ENCODE peak calls at places on chromosome X, in six cellular contexts. K is heart right ventricle; C is CD8-positive, alpha-beta memory T cell; X is adipocyte; P is K562; G is heart left ventricle. H is an unnamed sample.

GRCh38 chrX:120269379-120270035 is 18.9 kb downstream of the ZBTB33 start:
- DNase-seq in C (no peak), X (peak; percentile 63), G (no peak), K (no peak), P (no peak), H (peak; percentile 18)

GRCh38 chrX:49878834-49879655 is at the start of gene USP27X:
- DNase-seq in P (peak; percentile 86), G (peak; percentile 74), K (peak; percentile 78), C (peak; percentile 78), X (peak; percentile 82), H (peak; percentile 72)

GRCh38 chrX:44872319-44872816 is 620 bp upstream of the KDM6A start:
- DNase-seq in P (peak; percentile 49), G (no peak), C (no peak), X (peak; percentile 70), K (no peak), H (no peak)

GRCh38 chrX:53244610-53245009 is 19.6 kb upstream of the KDM5C start:
- DNase-seq in C (no peak), G (no peak), P (no peak), X (peak; percentile 34), K (no peak), H (no peak)

GRCh38 chrX:135389243-135389642 is 32.5 kb upstream of the SMIM10L2A start:
- DNase-seq in C (no peak), K (no peak), X (no peak), P (no peak), G (no peak), H (no peak)

GRCh38 chrX:11386001-11386523 is 92.8 kb downstream of the AMELX start:
- DNase-seq in C (no peak), G (no peak), P (peak; percentile 60), K (no peak), X (peak; percentile 82), H (peak; percentile 49)

GRCh38 chrX:129798888-129799287 is 19.1 kb downstream of the SASH3 start:
- DNase-seq in K (no peak), P (no peak), G (no peak), X (no peak), C (no peak), H (no peak)

GRCh38 chrX:153744210-153745066 is 19.6 kb upstream of the PLXNB3 start:
- DNase-seq in G (no peak), C (no peak), X (no peak), P (peak; percentile 28), K (no peak), H (no peak)

GRCh38 chrX:51891821-51892551 is 1.4 kb upstream of the MAGED1 start:
- DNase-seq in G (peak; percentile 28), X (peak; percentile 90), C (no peak), P (no peak), K (no peak), H (peak; percentile 64)

GRCh38 chrX:121146059-121146628 is 98.7 kb downstream of the GLUD2 start:
- DNase-seq in X (peak; percentile 31), C (no peak), G (no peak), P (no peak), K (no peak), H (no peak)

GRCh38 chrX:121479406-121479805 is 432.0 kb downstream of the GLUD2 start:
- DNase-seq in C (no peak), P (peak; percentile 13), X (no peak), K (no peak), G (no peak), H (no peak)

GRCh38 chrX:107715331-107716044 is 60.1 kb downstream of the TSC22D3 start:
- DNase-seq in C (no peak), G (no peak), K (no peak), X (peak; percentile 31), P (no peak), H (no peak)

GRCh38 chrX:69361286-69361926 is 142.7 kb upstream of the NALF2 start:
- DNase-seq in X (peak; percentile 50), G (no peak), P (no peak), C (no peak), K (peak; percentile 16), H (peak; percentile 82)

GRCh38 chrX:65910899-65911298 is 129.0 kb downstream of the VSIG4 start:
- DNase-seq in X (no peak), C (no peak), G (no peak), K (no peak), P (no peak), H (no peak)

GRCh38 chrX:25427873-25428555 is 412.2 kb upstream of the ARX start:
- DNase-seq in G (no peak), K (no peak), P (peak; percentile 0), C (no peak), X (no peak), H (no peak)

GRCh38 chrX:25432396-25432795 is 416.6 kb upstream of the ARX start:
- DNase-seq in K (no peak), X (no peak), C (no peak), G (no peak), P (no peak), H (no peak)

GRCh38 chrX:25433307-25433706 is 417.5 kb upstream of the ARX start:
- DNase-seq in K (no peak), P (no peak), G (no peak), X (no peak), C (no peak), H (no peak)
- H3K27me3 ChIP-seq in K (no peaks in the 10 kb centered on the region), P (no peaks in the 10 kb centered on the region), G (no peaks in the 10 kb centered on the region), X (peaks cover 4% of the 10 kb centered on the region), C (no peaks in the 10 kb centered on the region), H (no peaks in the 10 kb centered on the region)

DNA sequence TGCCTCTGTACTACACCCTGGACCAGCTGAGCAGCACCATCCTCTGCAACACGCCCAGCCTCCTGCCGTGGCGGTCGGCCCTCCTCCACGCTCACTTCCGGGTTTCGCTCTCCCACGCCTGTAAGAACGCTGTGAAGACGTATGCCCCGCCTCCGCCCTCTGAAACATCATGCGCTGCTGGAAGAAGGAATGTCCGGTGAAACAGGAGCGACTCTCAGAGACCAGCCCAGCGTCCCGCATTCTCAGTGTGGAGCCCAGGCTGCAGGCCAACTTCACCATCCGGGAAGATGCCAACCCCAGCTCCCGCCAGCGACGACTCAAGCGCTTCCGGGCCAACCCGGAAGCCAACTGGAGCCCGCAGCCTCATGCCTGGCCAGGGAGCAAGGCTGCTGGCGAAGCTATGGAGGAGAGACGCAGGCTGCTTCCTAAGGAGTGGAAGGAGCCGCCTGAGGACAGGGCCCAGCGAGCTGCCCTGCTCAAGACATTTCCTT is 186.1 kb upstream of the SLITRK2 start:
- DNase-seq in X (no peak), C (no peak), P (peak; percentile 0), K (no peak), G (no peak), H (no peak)
- H3K9me3 ChIP-seq in X (no peaks in the 10 kb centered on the region), C (no peaks in the 10 kb centered on the region), P (no peaks in the 10 kb centered on the region), K (no peaks in the 10 kb centered on the region), G (no peaks in the 10 kb centered on the region), H (no peaks in the 10 kb centered on the region)

GRCh38 chrX:83509246-83509801 is 1.2 kb downstream of the POU3F4 start:
- DNase-seq in K (no peak), C (no peak), P (no peak), G (no peak), X (no peak), H (no peak)
- H3K27me3 ChIP-seq in K (peaks cover 99% of the 10 kb centered on the region), C (no peaks in the 10 kb centered on the region), P (no peaks in the 10 kb centered on the region), G (peaks cover 6% of the 10 kb centered on the region), X (peaks cover 44% of the 10 kb centered on the region), H (no peaks in the 10 kb centered on the region)

GRCh38 chrX:2224597-2225235 is 276.1 kb downstream of the DHRSX start:
- DNase-seq in G (no peak), P (no peak), K (no peak), C (no peak), X (no peak), H (no peak)
- H3K9me3 ChIP-seq in G (peaks cover 11% of the 10 kb centered on the region), P (peaks cover 8% of the 10 kb centered on the region), K (peaks cover 14% of the 10 kb centered on the region), C (peaks cover 5% of the 10 kb centered on the region), X (peaks cover 9% of the 10 kb centered on the region), H (peaks cover 11% of the 10 kb centered on the region)

H was measured in MG63.